ENCODE peak calls at places on chromosomes 13 and 19, in six cellular contexts. Z is CD8-positive, alpha-beta T cell; E is CD4-positive, alpha-beta T cell; W is adrenal gland; Y is IMR-90; M is fibroblast of mammary gland. N is an unnamed sample.

GRCh38 chr13:78623132-78623531 is 19.8 kb upstream of the POU4F1 start:
- DNase-seq in M (no peak), E (no peak), W (no peak), Z (no peak), Y (no peak), N (no peak)

GRCh38 chr19:46753420-46754155 is 7.3 kb upstream of the STRN4 start:
- DNase-seq in E (peak), Y (no peak), W (peak), M (peak), Z (peak), N (no peak)

GRCh38 chr13:51827254-51827653 is 17.7 kb downstream of the TMEM272 start:
- DNase-seq in Y (no peak), W (no peak), M (no peak), Z (no peak), E (no peak), N (no peak)

GRCh38 chr13:73934215-73934623 is 200.0 kb downstream of the KLF12 start:
- DNase-seq in Y (peak), E (no peak), W (no peak), Z (no peak), M (no peak), N (no peak)

GRCh38 chr19:1173160-1173844 is 766 bp downstream of the SBNO2 start:
- DNase-seq in Z (no peak), M (no peak), Y (no peak), E (no peak), W (peak), N (no peak)

GRCh38 chr19:5481957-5482356 is 26.7 kb downstream of the ZNRF4 start:
- DNase-seq in W (no peak), Z (no peak), E (no peak), M (no peak), Y (no peak), N (no peak)

GRCh38 chr13:50989476-50989875 is 79.9 kb downstream of the RNASEH2B start:
- DNase-seq in E (no peak), M (no peak), W (no peak), Y (no peak), Z (no peak), N (no peak)

GRCh38 chr13:47233734-47234133 is 336.9 kb upstream of the HTR2A start:
- DNase-seq in Y (no peak), M (peak), Z (no peak), W (no peak), E (no peak), N (no peak)

GRCh38 chr13:113616991-113617749 is 32.6 kb downstream of the TFDP1 start:
- DNase-seq in W (no peak), M (no peak), Y (peak), Z (no peak), E (no peak), N (no peak)

GRCh38 chr13:110211046-110211445 is 95.9 kb downstream of the COL4A1 start:
- DNase-seq in M (no peak), E (no peak), Z (no peak), W (no peak), Y (no peak), N (no peak)

GRCh38 chr13:113922412-113923118 is 51.3 kb downstream of the C13orf46 start:
- DNase-seq in Y (no peak), M (no peak), E (no peak), Z (no peak), W (peak), N (no peak)

GRCh38 chr13:34349091-34349722 is 531.3 kb downstream of the RFC3 start:
- DNase-seq in W (peak), M (peak), E (no peak), Z (no peak), Y (peak), N (peak)

GRCh38 chr19:18464646-18465045 is 26.7 kb upstream of the ISYNA1 start:
- DNase-seq in Z (no peak), W (peak), Y (peak), E (no peak), M (peak), N (peak)

GRCh38 chr13:69857188-69857821 is 250.3 kb upstream of the ATXN8OS start:
- DNase-seq in E (no peak), W (no peak), M (peak), Y (peak), Z (no peak), N (no peak)

GRCh38 chr13:74674701-74675100 is 540.5 kb upstream of the KLF12 start:
- DNase-seq in Z (no peak), Y (no peak), M (no peak), E (no peak), W (no peak), N (no peak)

GRCh38 chr19:50739841-50740426 is 16.8 kb downstream of the CLEC11A start:
- DNase-seq in Z (no peak), W (no peak), E (no peak), Y (no peak), M (no peak), N (no peak)

GRCh38 chr13:94673841-94674240 is 38.5 kb downstream of the SOX21 start:
- DNase-seq in E (no peak), Z (no peak), Y (no peak), M (no peak), W (no peak), N (no peak)

GRCh38 chr19:46209051-46209450 is 20.5 kb upstream of the IGFL1 start:
- DNase-seq in Y (no peak), W (no peak), E (no peak), Z (no peak), M (no peak), N (no peak)

GRCh38 chr13:42076309-42076713 is 27.9 kb downstream of the DGKH start:
- DNase-seq in W (no peak), E (no peak), Y (peak), Z (no peak), M (no peak), N (no peak)

GRCh38 chr19:35143231-35143715 is at the start of gene FXYD7:
- DNase-seq in Y (no peak), W (no peak), Z (no peak), E (no peak), M (no peak), N (no peak)

GRCh38 chr19:18007939-18008673 is at the start of gene ARRDC2:
- DNase-seq in Y (peak), Z (peak), E (peak), M (peak), W (peak), N (no peak)

GRCh38 chr13:95176611-95177259 is 124.5 kb downstream of the ABCC4 start:
- DNase-seq in E (no peak), M (peak), Z (no peak), W (no peak), Y (peak), N (no peak)

GRCh38 chr13:76991796-76992547 is at the start of gene CLN5:
- DNase-seq in M (peak), W (peak), E (peak), Z (peak), Y (peak), N (peak)

GRCh38 chr13:95956589-95957148 is 96.5 kb downstream of the UGGT2 start:
- DNase-seq in Y (no peak), E (no peak), Z (no peak), M (peak), W (no peak), N (no peak)

GRCh38 chr13:51518847-51519246 is 65.4 kb upstream of the WDFY2 start:
- DNase-seq in W (no peak), Z (no peak), Y (peak), E (no peak), M (peak), N (no peak)

GRCh38 chr19:42280761-42281174 is 11.7 kb downstream of the CIC start:
- DNase-seq in Y (peak), M (peak), Z (no peak), E (no peak), W (peak), N (no peak)

GRCh38 chr13:24864579-24864978 is 100.6 kb downstream of the RNF17 start:
- DNase-seq in M (no peak), W (no peak), Y (no peak), Z (no peak), E (no peak), N (no peak)

DNA sequence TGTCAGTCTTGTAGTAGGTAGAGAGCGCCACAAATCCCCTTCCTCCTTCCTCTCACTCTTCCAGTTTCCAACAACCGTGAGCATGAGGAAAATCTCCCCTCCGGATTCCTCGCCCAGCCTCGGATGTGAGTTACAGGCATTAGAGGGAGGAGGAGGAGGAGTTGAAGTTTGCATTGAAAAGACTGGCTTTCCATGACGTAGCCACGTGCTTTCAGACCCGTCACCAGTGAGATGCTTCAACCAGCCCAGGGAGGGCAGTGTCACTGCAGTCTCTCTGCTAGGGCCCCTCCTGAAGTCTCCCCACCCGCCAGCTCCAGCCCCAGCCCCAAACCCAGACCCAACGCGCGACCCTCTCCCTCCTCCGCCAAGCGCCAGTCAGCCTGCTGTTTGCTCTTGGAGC is 444 bp upstream of the FGF14 start:
- DNase-seq in Z (no peak), E (no peak), W (peak), Y (peak), M (peak), N (no peak)
- TF ChIP-seq CTCF in Z (no peak), E (no peak), W (no peak), Y (no peak), M (peak), N (no peak)

GRCh38 chr13:97074618-97075017 is 80.3 kb upstream of the OXGR1 start:
- DNase-seq in Y (no peak), W (no peak), Z (no peak), E (no peak), M (no peak), N (no peak)

GRCh38 chr13:97079726-97080125 is 85.5 kb upstream of the OXGR1 start:
- DNase-seq in Z (no peak), W (no peak), M (no peak), E (no peak), Y (no peak), N (no peak)

GRCh38 chr13:97072297-97072696 is 78.0 kb upstream of the OXGR1 start:
- DNase-seq in W (no peak), E (no peak), Y (no peak), Z (no peak), M (no peak), N (no peak)

GRCh38 chr13:97076898-97077297 is 82.6 kb upstream of the OXGR1 start:
- DNase-seq in Z (no peak), E (no peak), Y (no peak), M (peak), W (no peak), N (no peak)
- TF ChIP-seq CTCF in Z (no peak), E (no peak), Y (no peak), M (no peak), W (no peak), N (no peak)

DNA sequence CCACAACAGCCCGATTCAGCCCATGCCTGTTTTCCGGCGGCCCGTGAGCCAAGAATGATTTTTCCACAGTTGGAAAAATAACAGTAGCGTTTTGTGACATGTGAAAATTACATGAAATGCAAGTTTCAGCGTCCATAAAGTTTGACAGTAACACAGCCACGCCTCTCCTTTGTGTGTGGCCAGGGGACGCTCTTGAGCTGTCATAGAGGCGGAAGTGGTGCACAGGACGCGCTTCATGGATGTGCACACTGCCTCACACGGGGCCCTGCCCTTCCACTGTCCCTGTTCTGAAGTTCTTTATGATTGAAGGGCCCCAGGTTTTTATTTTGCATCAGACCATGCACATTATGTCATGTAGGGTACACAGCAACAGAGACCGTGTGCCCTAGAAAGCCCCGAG is 12.4 kb upstream of the ELAVL1 start:
- DNase-seq in Z (peak), M (no peak), E (peak), Y (no peak), W (no peak), N (no peak)
- TF ChIP-seq CTCF in Z (no peak), M (no peak), E (no peak), Y (no peak), W (no peak), N (no peak)

DNA sequence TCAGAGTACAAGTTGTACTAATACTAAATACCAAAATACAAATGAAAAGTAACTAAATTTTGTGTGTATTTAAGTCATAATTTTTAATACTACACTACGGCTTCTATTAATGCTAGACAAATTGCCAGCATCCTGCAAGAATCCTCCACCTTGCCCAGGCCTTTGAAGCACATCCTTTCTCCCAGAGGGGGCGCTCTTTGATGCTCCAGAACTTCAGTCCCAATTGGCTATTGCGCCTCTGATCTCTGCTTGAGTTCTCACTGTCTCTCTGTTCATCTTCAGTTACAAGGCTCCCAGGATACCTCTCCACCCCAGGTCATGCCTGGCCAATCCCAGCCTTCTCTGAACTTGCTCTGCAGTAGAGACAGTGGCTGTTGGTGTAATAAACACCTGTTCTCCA is 141.0 kb downstream of the DCLK1 start:
- DNase-seq in M (no peak), Z (no peak), E (no peak), Y (no peak), W (no peak), N (no peak)
- TF ChIP-seq CTCF in M (peak), Z (no peak), E (no peak), Y (no peak), W (no peak), N (no peak)

GRCh38 chr19:16071072-16071691 is 5.1 kb upstream of the TPM4 start:
- DNase-seq in W (no peak), M (no peak), Y (no peak), Z (no peak), E (no peak), N (no peak)

GRCh38 chr19:16069813-16070365 is 6.4 kb upstream of the TPM4 start:
- DNase-seq in E (no peak), W (peak), Z (no peak), M (no peak), Y (no peak), N (no peak)

GRCh38 chr19:16068696-16069259 is 7.5 kb upstream of the TPM4 start:
- DNase-seq in E (no peak), Y (no peak), M (no peak), Z (no peak), W (no peak), N (no peak)

GRCh38 chr19:16073481-16073880 is 2.8 kb upstream of the TPM4 start:
- DNase-seq in Y (no peak), W (peak), M (no peak), Z (no peak), E (no peak), N (no peak)

GRCh38 chr19:16070366-16070990 is 5.8 kb upstream of the TPM4 start:
- DNase-seq in E (peak), M (no peak), Z (peak), Y (no peak), W (peak), N (no peak)
- TF ChIP-seq CTCF in E (peak), M (no peak), Z (peak), Y (no peak), W (no peak), N (no peak)

GRCh38 chr19:12052057-12052570 is 647 bp downstream of the ZNF878 start:
- DNase-seq in W (no peak), E (no peak), Y (peak), Z (no peak), M (peak), N (no peak)

GRCh38 chr19:12055784-12056183 is 3.0 kb upstream of the ZNF878 start:
- DNase-seq in Z (no peak), E (no peak), Y (no peak), M (no peak), W (no peak), N (no peak)

GRCh38 chr19:12047868-12048267 is 4.9 kb downstream of the ZNF878 start:
- DNase-seq in Z (no peak), E (no peak), W (no peak), M (no peak), Y (peak), N (no peak)

DNA sequence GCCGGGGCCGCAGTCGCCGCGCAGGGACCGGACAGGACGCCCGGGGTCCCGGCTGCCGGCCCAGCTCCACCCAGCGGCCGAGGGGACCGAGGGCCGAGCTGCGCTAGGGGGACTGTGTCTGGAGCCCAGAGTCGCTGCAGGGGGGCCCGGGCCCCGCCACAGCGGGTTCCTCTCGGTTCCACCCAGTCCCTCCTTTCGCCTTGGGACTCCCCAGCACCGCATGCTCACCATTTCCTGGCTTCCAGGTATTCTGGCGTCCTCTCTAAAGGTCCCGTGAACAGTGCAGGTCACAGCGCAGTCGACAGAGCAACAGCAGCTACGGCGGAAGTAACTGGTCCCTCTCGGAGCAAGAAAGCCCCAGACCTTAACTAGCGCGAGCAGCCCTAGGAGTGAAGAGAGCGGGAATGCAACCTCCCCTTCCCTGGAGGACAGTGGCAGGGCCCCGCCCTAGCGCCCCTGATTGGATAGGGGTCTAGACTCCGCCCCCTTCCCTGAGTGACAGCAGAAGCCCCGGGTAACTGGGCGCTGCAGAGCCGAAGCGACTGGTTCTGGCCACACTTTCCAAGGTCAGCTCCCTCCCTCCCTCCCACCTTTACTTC is at the start of gene ZNF878:
- DNase-seq in E (peak), Z (peak), Y (peak), W (peak), M (peak), N (no peak)
- TF ChIP-seq CTCF in E (no peak), Z (no peak), Y (no peak), W (no peak), M (no peak), N (no peak)

GRCh38 chr13:65882810-65883209 is 1347.3 kb downstream of the PCDH9 start:
- DNase-seq in W (no peak), E (no peak), Z (no peak), Y (no peak), M (no peak), N (no peak)
- TF ChIP-seq CTCF in W (no peak), E (no peak), Z (no peak), Y (no peak), M (peak), N (no peak)